ENCODE peak calls at places on chromosome 11, in seven cellular contexts. V, G, R, F, I, M and L are unnamed samples.

GRCh38 chr11:18105086-18105801 is 638 bp downstream of the SAAL1 start:
- DNase-seq in V (no peak), G (no peak), R (no peak), F (peak; percentile 26), I (no peak), M (no peak), L (no peak)

GRCh38 chr11:21561589-21561988 is 631.3 kb upstream of the ANO5 start:
- DNase-seq in V (no peak), G (no peak), R (no peak), F (no peak), I (no peak), M (no peak), L (no peak)

GRCh38 chr11:34909955-34910354 is 6.2 kb downstream of the APIP start:
- DNase-seq in V (no peak), G (no peak), R (peak; percentile 5), F (no peak), I (no peak), M (no peak), L (no peak)

GRCh38 chr11:28268925-28269324 is 160.7 kb downstream of the METTL15 start:
- DNase-seq in V (no peak), G (no peak), R (no peak), F (no peak), I (no peak), M (no peak), L (no peak)

GRCh38 chr11:92993004-92993403 is 23.6 kb downstream of the MTNR1B start:
- DNase-seq in V (no peak), G (no peak), R (no peak), F (no peak), I (no peak), M (no peak), L (no peak)

GRCh38 chr11:57798905-57799559 is 37.4 kb downstream of the CTNND1 start:
- DNase-seq in V (no peak), G (no peak), R (peak; percentile 91), F (peak; percentile 86), I (peak; percentile 92), M (peak; percentile 58), L (no peak)

GRCh38 chr11:120336641-120337132 is 474 bp downstream of the ARHGEF12 start:
- DNase-seq in V (peak; percentile 56), G (no peak), R (no peak), F (no peak), I (no peak), M (peak; percentile 68), L (peak; percentile 62)

GRCh38 chr11:19868281-19868821 is 155.7 kb downstream of the NAV2 start:
- DNase-seq in V (no peak), G (no peak), R (peak; percentile 93), F (no peak), I (peak; percentile 47), M (peak; percentile 74), L (no peak)

GRCh38 chr11:129117595-129118350 is 74.4 kb downstream of the ARHGAP32 start:
- DNase-seq in V (peak; percentile 51), G (no peak), R (peak; percentile 74), F (no peak), I (peak; percentile 40), M (no peak), L (peak; percentile 15)

GRCh38 chr11:70836071-70836470 is 416.3 kb downstream of the SHANK2 start:
- DNase-seq in V (no peak), G (no peak), R (no peak), F (peak; percentile 49), I (no peak), M (no peak), L (no peak)
- TF ChIP-seq CTCF in V (no peak), G (no peak), R (no peak), F (no peak), I (no peak), M (no peak), L (no peak)

DNA sequence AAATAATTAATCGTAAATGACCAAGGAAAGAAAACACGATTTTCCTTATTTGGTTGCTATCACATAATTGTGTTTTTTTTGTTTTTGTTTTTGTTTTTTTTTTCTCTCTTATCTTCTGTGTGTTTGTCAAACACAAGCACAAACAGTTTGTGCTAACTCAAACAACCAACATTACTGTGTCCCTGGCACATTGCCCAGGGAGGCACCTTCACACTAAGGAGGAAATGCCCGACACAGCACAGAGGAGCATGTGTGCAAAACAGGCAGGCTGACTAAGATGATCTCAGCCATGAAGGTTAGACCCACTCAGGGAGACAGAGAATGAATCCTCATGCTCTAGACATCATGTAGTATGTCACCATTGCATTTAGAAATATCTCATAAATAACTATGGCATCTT is 130.1 kb downstream of the SOX6 start:
- DNase-seq in V (no peak), G (no peak), R (no peak), F (peak; percentile 74), I (peak; percentile 15), M (peak; percentile 79), L (no peak)
- TF ChIP-seq CTCF in V (no peak), G (no peak), R (no peak), F (no peak), I (no peak), M (no peak), L (no peak)

GRCh38 chr11:69841859-69842698 is 22.9 kb upstream of the FGF3 start:
- DNase-seq in V (no peak), G (peak; percentile 56), R (no peak), F (peak; percentile 31), I (no peak), M (no peak), L (peak; percentile 51)
- TF ChIP-seq CTCF in V (peak; percentile 45), G (no peak), R (peak; percentile 43), F (no peak), I (peak; percentile 66), M (peak; percentile 28), L (peak; percentile 55)

DNA sequence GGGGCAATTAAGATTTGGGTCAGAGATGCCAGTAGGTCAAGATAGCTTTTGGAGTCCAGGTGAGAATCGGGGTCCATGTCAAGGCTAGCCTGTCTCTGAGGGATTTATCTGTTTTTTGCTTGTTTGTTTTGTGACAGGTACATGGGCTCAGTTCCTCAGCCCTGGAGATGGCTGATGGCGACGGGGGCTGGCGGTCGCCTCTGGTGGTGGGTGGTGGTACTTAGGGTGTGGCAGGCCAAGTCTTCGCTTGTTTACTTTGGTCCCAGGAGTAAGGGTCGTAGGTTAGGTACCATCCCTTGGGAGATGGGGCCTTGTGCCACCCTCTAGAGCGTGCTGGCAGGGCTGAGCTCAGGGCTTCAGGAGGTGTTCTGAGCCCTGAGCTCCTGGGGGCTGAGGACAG is 4.7 kb downstream of the SLC25A45 start:
- DNase-seq in V (no peak), G (no peak), R (no peak), F (no peak), I (no peak), M (no peak), L (no peak)
- TF ChIP-seq CTCF in V (peak; percentile 11), G (no peak), R (no peak), F (no peak), I (no peak), M (no peak), L (no peak)

GRCh38 chr11:107282195-107282594 is 175.4 kb downstream of the CWF19L2 start:
- DNase-seq in V (no peak), G (no peak), R (no peak), F (no peak), I (no peak), M (no peak), L (no peak)
- TF ChIP-seq CTCF in V (no peak), G (no peak), R (no peak), F (no peak), I (no peak), M (no peak), L (no peak)

DNA sequence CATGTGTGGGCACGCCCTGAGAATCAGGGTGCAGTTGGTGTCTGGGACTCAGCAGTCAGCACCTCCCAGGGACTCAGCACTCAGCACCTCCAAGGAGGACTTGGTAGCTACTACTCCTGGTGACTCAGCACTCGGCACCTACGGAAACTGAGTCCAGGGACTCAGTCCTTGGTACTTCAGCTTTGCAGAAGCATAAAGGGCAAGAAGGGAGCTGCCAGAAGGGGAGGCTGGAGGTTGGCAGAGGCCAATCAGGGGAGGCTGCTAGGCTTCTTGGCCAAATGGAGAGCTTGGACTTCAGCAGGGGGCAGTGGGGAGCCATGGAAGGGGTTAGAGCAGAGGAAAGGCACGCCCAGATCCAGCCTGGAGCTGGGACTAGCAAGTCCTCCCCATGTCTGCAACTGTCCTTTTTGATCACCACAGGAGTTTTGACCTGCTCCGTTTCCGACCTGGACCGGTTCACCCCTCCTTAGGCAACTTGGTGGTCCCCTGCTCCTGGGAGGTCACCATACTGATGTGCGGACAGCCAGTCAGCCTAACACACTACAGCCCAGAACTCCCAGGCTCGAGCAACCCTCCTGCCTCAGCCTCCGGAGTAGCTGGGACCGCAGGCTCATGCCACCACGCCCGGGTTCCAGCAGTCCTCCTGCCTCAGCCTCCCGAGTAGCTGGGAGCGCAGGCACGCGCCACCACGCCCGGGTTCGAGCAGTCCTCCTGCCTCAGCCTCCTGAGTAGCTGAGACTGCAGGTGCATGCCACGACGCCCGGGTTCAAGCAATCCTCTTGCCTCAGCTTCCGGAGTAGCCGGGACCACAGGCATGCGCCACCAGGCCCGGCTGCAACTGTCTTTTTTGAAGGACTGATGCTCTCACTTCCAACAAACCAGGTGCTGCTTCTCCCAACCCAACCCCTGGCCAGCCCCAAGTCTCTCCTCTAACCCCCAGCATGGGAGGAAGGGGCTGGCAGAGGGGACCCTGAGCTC is 1.5 kb downstream of the ANO9 start:
- DNase-seq in V (no peak), G (no peak), R (no peak), F (peak; percentile 64), I (no peak), M (peak; percentile 33), L (no peak)
- TF ChIP-seq CTCF in V (no peak), G (no peak), R (peak; percentile 10), F (no peak), I (no peak), M (no peak), L (peak; percentile 27)

DNA sequence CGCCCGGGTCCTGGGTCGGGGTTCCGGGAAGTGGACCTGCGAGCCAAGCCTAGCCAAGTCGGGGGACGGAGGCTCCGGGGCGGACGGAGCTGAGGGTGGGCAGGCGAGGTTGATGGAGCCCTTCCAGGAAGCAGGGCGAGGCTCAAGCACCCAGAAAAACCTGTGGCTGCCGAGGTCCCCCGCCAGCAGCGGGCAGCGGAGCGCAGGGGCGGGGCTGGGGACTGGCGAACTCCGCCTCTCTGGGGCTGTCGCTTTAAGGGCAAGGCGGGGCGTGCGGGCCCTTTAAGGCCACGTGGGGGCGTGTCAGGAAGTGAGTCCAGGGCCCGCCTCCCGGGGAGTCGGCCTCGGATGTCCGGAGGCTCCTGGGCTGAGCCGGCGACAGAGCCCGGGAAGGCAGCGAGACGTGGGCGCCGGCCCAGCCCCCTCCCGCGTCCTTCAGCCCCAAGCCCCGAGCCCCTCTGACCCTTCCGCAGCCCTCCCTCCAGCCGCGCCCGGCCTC is at the start of gene SLC35C1:
- DNase-seq in V (peak; percentile 95), G (peak; percentile 100), R (peak; percentile 93), F (peak; percentile 99), I (peak; percentile 98), M (peak; percentile 98), L (peak; percentile 99)
- TF ChIP-seq CTCF in V (peak; percentile 58), G (no peak), R (peak; percentile 13), F (no peak), I (peak; percentile 32), M (peak; percentile 23), L (peak; percentile 11)

DNA sequence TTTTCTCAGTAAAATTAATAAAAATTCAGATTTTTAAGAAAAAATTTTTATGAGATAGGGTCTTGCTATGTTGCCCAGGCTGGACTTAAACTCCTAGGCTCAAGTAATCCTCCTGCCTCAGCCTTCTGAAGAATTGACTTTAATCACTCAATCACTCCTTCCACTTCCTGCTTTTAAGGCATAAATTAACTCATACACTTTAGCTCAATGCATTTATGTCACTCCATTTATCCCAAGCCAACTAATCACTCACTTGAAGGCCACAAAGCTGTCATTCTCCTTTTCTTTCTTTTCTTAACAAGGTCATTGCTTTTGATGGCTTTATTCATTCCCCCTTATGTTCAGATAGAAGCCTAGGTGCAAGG is 877 bp downstream of the ALG9 start:
- DNase-seq in V (no peak), G (no peak), R (no peak), F (no peak), I (no peak), M (no peak), L (peak; percentile 13)
- TF ChIP-seq CTCF in V (no peak), G (no peak), R (no peak), F (no peak), I (no peak), M (no peak), L (no peak)

GRCh38 chr11:9095421-9095820 is 4.0 kb upstream of the SCUBE2 start:
- DNase-seq in V (peak; percentile 50), G (no peak), R (no peak), F (no peak), I (no peak), M (no peak), L (no peak)
- TF ChIP-seq CTCF in V (peak; percentile 31), G (no peak), R (peak; percentile 26), F (no peak), I (no peak), M (no peak), L (peak; percentile 27)